ENCODE peak calls at places on chromosome 22, in six cellular contexts. U is A549, Z is fibroblast of lung, C is mesenchymal stem cell, X is foreskin keratinocyte, Y is substantia nigra. G is an unnamed sample.

GRCh38 chr22:26479792-26480610 is 3.6 kb downstream of the HPS4 start:
- DNase-seq in X (no peak), Z (no peak), C (no peak), Y (no peak), U (no peak), G (no peak)

GRCh38 chr22:50299724-50300619 is 7.5 kb downstream of the PLXNB2 start:
- DNase-seq in Z (no peak), U (no peak), X (no peak), Y (no peak), C (no peak), G (no peak)

GRCh38 chr22:29733362-29734322 is 13.8 kb downstream of the CABP7 start:
- DNase-seq in U (no peak), Y (no peak), X (no peak), C (peak), Z (no peak), G (no peak)

GRCh38 chr22:44371741-44372525 is 59.2 kb upstream of the SHISAL1 start:
- DNase-seq in Z (no peak), C (peak), Y (no peak), U (no peak), X (no peak), G (no peak)

GRCh38 chr22:27154717-27155116 is 497.3 kb downstream of the MIAT start:
- DNase-seq in X (no peak), C (no peak), U (no peak), Y (no peak), Z (no peak), G (no peak)

GRCh38 chr22:26527574-26528465 is 15.5 kb upstream of the TFIP11 start:
- DNase-seq in X (no peak), Z (no peak), C (no peak), Y (no peak), U (no peak), G (no peak)

GRCh38 chr22:24101966-24102365 is 79.3 kb upstream of the SUSD2 start:
- DNase-seq in U (no peak), Z (no peak), X (no peak), Y (no peak), C (no peak), G (no peak)

GRCh38 chr22:49211176-49211575 is 616.5 kb downstream of the BRD1 start:
- DNase-seq in Y (no peak), U (no peak), X (no peak), C (no peak), Z (no peak), G (no peak)

GRCh38 chr22:29342577-29343312 is 27.2 kb upstream of the RASL10A start:
- DNase-seq in C (no peak), X (peak), Z (peak), U (no peak), Y (no peak), G (no peak)

GRCh38 chr22:28857288-28857687 is 26.1 kb upstream of the ZNRF3 start:
- DNase-seq in X (no peak), Z (no peak), Y (no peak), U (no peak), C (no peak), G (no peak)

GRCh38 chr22:23063539-23064380 is 6.6 kb upstream of the GNAZ start:
- DNase-seq in Z (no peak), Y (no peak), X (no peak), U (no peak), C (no peak), G (no peak)

GRCh38 chr22:36221799-36222751 is 17.3 kb downstream of the APOL2 start:
- DNase-seq in C (peak), X (no peak), Y (no peak), U (peak), Z (peak), G (peak)

GRCh38 chr22:20127869-20128618 is 3.6 kb upstream of the ZDHHC8 start:
- DNase-seq in U (no peak), X (no peak), C (no peak), Z (no peak), Y (no peak), G (no peak)

GRCh38 chr22:49936018-49936972 is 17.9 kb downstream of the CRELD2 start:
- DNase-seq in C (peak), X (no peak), U (peak), Y (peak), Z (peak), G (peak)

GRCh38 chr22:27525711-27526110 is 275.8 kb downstream of the MN1 start:
- DNase-seq in U (no peak), C (no peak), X (no peak), Y (no peak), Z (no peak), G (no peak)

GRCh38 chr22:41779889-41780505 is 20.5 kb upstream of the CCDC134 start:
- DNase-seq in X (no peak), Z (no peak), U (no peak), C (no peak), Y (no peak), G (no peak)

GRCh38 chr22:20764729-20765128 is 9.2 kb upstream of the SERPIND1 start:
- DNase-seq in Y (no peak), Z (no peak), C (no peak), U (no peak), X (no peak), G (no peak)

GRCh38 chr22:48511211-48511610 is 1316.5 kb downstream of the BRD1 start:
- DNase-seq in C (no peak), X (no peak), U (no peak), Y (no peak), Z (no peak), G (no peak)

GRCh38 chr22:23752090-23752691 is 1.3 kb upstream of the ZNF70 start:
- DNase-seq in U (peak), Y (no peak), C (no peak), X (no peak), Z (no peak), G (no peak)

GRCh38 chr22:49349181-49349835 is 478.4 kb downstream of the BRD1 start:
- DNase-seq in U (no peak), C (no peak), Z (no peak), Y (no peak), X (no peak), G (no peak)

GRCh38 chr22:42396621-42397331 is 35.4 kb downstream of the NFAM1 start:
- DNase-seq in C (no peak), Y (no peak), X (no peak), U (no peak), Z (no peak), G (no peak)

GRCh38 chr22:21699643-21700042 is 33.8 kb downstream of the PPIL2 start:
- DNase-seq in C (no peak), Y (no peak), U (no peak), Z (no peak), X (no peak), G (no peak)

GRCh38 chr22:43126506-43127165 is 16.1 kb downstream of the BIK start:
- DNase-seq in C (peak), Z (peak), Y (no peak), U (peak), X (peak), G (no peak)

GRCh38 chr22:42939941-42940653 is 74.9 kb downstream of the PACSIN2 start:
- DNase-seq in U (peak), X (peak), Y (no peak), C (peak), Z (peak), G (no peak)

GRCh38 chr22:36334838-36335603 is 52.7 kb downstream of the MYH9 start:
- DNase-seq in U (no peak), Z (peak), C (peak), X (no peak), Y (peak), G (peak)

DNA sequence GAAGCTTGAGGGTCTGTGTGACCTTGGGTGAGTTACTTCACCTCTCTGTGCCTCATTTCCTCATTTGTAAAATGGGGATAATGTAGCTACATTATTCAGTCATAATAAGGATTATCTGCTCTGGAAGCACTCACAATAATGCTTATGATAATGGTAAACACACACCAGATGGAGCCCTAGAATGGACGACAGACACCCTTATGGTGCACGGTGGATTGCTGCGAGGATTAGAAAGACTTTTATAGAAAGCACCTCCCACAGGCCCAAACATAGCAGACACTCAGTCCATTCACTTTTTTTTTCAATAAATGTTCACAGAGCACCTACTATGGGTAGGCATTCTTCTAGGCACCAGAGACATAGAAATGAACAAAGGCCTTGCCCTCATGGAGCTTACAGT is 53.8 kb downstream of the LARGE1 start:
- DNase-seq in U (no peak), Z (no peak), C (no peak), Y (no peak), X (no peak), G (no peak)
- H3K27ac ChIP-seq in U (no peak), Z (peak), C (no peak), Y (no peak), X (no peak), G (no peak)

DNA sequence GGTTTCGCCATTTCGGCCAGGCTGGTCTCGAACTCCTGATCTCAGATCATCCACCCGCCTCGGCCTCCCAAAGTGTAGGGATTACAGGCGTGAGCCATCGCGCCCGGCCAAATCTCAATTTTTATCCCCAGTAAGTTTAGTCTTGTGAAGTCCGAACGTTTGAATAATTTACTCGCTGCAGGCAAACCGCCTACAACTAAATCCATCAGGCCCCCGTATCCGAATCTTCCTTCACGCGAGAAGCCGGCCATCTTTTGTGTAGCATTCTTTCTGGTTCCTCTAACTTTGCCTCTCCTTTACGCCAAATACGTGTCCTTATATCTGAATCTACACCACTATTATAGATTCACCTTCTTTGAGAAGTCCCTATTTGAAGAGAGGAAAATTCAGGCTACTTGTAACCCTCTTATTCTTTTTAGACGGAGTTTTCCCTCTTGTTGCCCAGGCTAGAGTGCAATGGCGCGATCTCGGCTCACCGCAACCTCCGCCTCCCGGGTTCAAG is 581 bp upstream of the EIF3L start:
- DNase-seq in Y (no peak), Z (peak), U (peak), C (peak), X (no peak), G (no peak)
- H3K27ac ChIP-seq in Y (peak), Z (peak), U (peak), C (peak), X (peak), G (peak)

GRCh38 chr22:46775364-46775758 is 12.9 kb downstream of the TBC1D22A start:
- DNase-seq in C (no peak), X (no peak), Z (no peak), Y (no peak), U (no peak), G (no peak)

GRCh38 chr22:46777609-46777970 is 15.1 kb downstream of the TBC1D22A start:
- DNase-seq in Y (no peak), U (no peak), X (no peak), C (no peak), Z (no peak), G (peak)

GRCh38 chr22:46775789-46776485 is 13.5 kb downstream of the TBC1D22A start:
- DNase-seq in C (no peak), Y (no peak), Z (no peak), U (no peak), X (no peak), G (no peak)

GRCh38 chr22:46776486-46776826 is 14.0 kb downstream of the TBC1D22A start:
- DNase-seq in Z (no peak), U (no peak), Y (no peak), C (no peak), X (no peak), G (no peak)

GRCh38 chr22:46776876-46777608 is 14.6 kb downstream of the TBC1D22A start:
- DNase-seq in Y (no peak), C (no peak), X (no peak), U (no peak), Z (no peak), G (no peak)
- H3K27ac ChIP-seq in Y (no peak), C (no peak), X (no peak), U (peak), Z (no peak), G (peak)

GRCh38 chr22:19038164-19038546 is 84.1 kb downstream of the DGCR2 start:
- DNase-seq in Y (no peak), X (no peak), Z (no peak), C (no peak), U (no peak), G (no peak)
- H3K27ac ChIP-seq in Y (no peak), X (no peak), Z (no peak), C (no peak), U (no peak), G (no peak)

DNA sequence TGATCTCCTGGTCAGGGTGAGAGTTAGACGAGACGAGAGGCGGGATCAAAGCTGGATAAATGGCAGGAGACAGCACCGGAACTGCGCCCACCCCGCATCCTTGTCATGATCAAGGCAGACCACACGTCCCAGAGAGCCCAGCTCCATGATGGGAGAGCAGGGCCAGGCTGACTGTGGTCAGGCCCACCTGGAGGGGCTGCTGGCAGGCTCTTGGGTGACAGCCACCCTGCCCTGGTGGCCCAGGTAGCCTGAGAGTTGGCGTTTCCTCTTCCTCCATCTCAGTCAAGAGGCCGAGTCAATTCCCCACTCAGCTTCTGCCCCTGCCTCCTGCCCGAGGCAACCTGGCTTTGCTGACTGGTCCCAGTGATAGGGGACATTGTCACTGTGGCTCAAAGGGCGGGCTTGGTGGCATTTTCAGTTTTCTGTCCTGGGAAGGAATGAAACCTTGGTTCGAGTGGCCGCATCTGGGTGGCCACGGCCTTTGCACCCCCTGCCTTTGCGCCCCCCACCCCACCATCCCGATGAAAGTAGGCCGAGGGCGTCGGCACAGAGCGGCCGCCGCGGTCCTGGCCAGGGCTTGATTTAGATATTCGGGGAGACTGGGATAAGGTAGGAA is 60.8 kb upstream of the PPARA start:
- DNase-seq in X (no peak), Y (no peak), U (no peak), Z (no peak), C (no peak), G (no peak)
- H3K27ac ChIP-seq in X (peak), Y (peak), U (peak), Z (peak), C (no peak), G (no peak)

DNA sequence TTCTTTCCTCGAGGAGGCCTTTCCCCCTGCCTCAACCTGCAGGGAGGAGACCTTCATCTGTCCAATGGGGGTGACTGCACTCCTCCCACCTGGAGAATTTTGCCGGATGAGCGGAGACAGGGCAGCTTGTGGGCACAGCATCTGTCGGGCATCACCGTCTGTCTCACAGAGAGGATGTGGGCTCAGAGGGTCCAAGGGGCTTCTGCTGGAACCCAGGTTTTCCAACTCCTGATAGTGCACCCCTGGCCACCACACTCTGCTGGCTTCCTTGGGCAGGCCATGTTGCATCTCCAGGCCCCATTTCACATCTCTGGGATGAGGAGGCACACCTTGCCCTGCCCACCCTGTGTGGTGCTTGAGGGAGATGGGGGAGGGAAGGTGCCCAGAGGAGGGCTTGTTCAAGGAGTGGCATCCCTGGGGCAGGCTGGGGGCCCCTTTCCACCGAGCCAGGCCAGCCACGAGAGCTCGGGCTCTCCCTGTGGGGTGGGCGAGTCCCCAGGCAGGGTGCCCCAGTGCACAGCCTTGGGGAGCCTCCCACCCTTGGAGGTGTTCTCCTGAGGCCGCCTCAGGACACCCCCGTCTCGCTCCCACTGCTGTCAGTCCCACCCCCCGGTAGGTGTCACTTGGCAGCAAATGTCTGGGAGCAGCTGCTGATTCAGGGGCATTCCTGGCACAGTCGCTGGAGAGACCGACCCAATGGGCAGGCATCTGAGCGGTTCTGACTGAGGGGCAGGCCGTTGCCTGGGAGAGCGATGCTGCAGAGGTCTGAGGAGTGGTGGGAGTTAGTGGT is 84.2 kb downstream of the MORC2 start:
- DNase-seq in U (no peak), Y (no peak), C (no peak), Z (no peak), X (no peak), G (no peak)
- H3K27ac ChIP-seq in U (no peak), Y (no peak), C (no peak), Z (no peak), X (no peak), G (no peak)

GRCh38 chr22:46107089-46107664 is 43.1 kb upstream of the PPARA start:
- DNase-seq in X (no peak), Z (no peak), C (no peak), U (no peak), Y (peak), G (no peak)
- H3K27ac ChIP-seq in X (no peak), Z (peak), C (peak), U (peak), Y (peak), G (no peak)

DNA sequence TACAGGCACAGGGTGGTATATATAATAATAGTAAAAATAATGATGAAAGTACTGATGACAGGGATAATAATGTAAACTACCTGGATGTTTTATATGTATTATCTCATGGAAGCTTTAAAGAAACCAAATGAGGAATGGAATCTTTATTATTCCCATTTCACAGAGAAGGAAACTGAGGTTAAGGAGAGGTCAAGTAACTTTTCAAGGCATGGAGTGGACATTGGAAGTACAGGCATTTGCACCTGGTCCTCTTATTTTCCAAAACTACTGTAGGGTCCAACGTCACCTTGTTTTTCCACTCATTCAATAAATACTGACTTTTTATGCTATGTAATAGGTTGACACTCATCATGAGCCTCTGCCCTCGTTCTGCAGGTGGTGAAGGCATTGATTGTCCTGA is 37.9 kb upstream of the IL17RA start:
- DNase-seq in Y (no peak), Z (no peak), U (no peak), C (no peak), X (no peak), G (no peak)
- H3K27ac ChIP-seq in Y (no peak), Z (no peak), U (no peak), C (no peak), X (no peak), G (no peak)